ENCODE peak calls at places on chromosomes 13 and 19, in five cellular contexts. Q, I, N, A and C are unnamed samples.
A peak's percentile ranks its signal among the peaks of the same experiment; 100 is the strongest.

GRCh38 chr19:40539070-40539469 is 37.6 kb upstream of the SHKBP1 start:
- DNase-seq in Q (no peak), I (no peak), N (no peak), A (no peak), C (no peak)

GRCh38 chr13:84641491-84641890 is 759.2 kb upstream of the SLITRK1 start:
- DNase-seq in Q (no peak), I (no peak), N (no peak), A (no peak), C (no peak)

GRCh38 chr13:63288576-63288975 is 1872.9 kb upstream of the PCDH20 start:
- DNase-seq in Q (no peak), I (no peak), N (no peak), A (no peak), C (no peak)

GRCh38 chr19:41452584-41453275 is 9.8 kb downstream of the ERICH4 start:
- DNase-seq in Q (no peak), I (no peak), N (no peak), A (no peak), C (no peak)

GRCh38 chr19:16141043-16141442 is 2.4 kb upstream of the HSH2D start:
- DNase-seq in Q (no peak), I (peak; percentile 82), N (no peak), A (no peak), C (no peak)

GRCh38 chr19:51325161-51325979 is 13.9 kb downstream of the IGLON5 start:
- DNase-seq in Q (no peak), I (no peak), N (no peak), A (no peak), C (no peak)

GRCh38 chr13:113669871-113670341 is 2.9 kb downstream of the GRK1 start:
- DNase-seq in Q (peak; percentile 26), I (no peak), N (no peak), A (peak; percentile 27), C (peak; percentile 40)

GRCh38 chr19:8304841-8305621 is 3.1 kb downstream of the CD320 start:
- DNase-seq in Q (peak; percentile 33), I (peak; percentile 58), N (no peak), A (peak; percentile 28), C (peak; percentile 64)

GRCh38 chr19:8609210-8610040 is 1.1 kb downstream of the ADAMTS10 start:
- DNase-seq in Q (peak; percentile 76), I (no peak), N (peak; percentile 76), A (peak; percentile 65), C (no peak)

GRCh38 chr19:46913852-46914430 is 53.1 kb downstream of the ARHGAP35 start:
- DNase-seq in Q (no peak), I (peak; percentile 35), N (no peak), A (no peak), C (no peak)
- H3K4me3 ChIP-seq in Q (no peak overlapping the region), I (peak overlapping the region; percentile 20), N (no peak overlapping the region), A (no peak overlapping the region), C (no peak overlapping the region)

GRCh38 chr19:55673889-55674288 is 1.1 kb upstream of the EPN1 start:
- DNase-seq in Q (no peak), I (no peak), N (no peak), A (no peak), C (no peak)
- H3K4me3 ChIP-seq in Q (no peak overlapping the region), I (no peak overlapping the region), N (no peak overlapping the region), A (no peak overlapping the region), C (peak overlapping the region; percentile 91)

DNA sequence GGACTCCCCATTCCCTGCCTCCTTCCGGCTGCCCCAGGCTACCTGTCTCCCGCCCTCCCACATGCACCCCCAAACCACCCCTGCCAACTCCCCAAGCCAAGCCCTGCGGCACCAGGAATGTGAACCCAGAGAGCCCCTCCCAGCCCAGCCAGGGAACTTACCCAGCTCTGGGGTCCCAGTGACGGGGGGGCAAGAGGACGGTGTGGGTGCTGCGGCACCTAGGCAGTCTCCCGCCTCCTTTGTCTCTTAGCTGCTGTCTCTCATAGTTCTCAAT is 558 bp downstream of the PLEKHA4 start:
- DNase-seq in Q (no peak), I (no peak), N (no peak), A (no peak), C (no peak)
- H3K4me3 ChIP-seq in Q (peak overlapping the region; percentile 38), I (no peak overlapping the region), N (no peak overlapping the region), A (peak overlapping the region; percentile 9), C (peak overlapping the region; percentile 40)

DNA sequence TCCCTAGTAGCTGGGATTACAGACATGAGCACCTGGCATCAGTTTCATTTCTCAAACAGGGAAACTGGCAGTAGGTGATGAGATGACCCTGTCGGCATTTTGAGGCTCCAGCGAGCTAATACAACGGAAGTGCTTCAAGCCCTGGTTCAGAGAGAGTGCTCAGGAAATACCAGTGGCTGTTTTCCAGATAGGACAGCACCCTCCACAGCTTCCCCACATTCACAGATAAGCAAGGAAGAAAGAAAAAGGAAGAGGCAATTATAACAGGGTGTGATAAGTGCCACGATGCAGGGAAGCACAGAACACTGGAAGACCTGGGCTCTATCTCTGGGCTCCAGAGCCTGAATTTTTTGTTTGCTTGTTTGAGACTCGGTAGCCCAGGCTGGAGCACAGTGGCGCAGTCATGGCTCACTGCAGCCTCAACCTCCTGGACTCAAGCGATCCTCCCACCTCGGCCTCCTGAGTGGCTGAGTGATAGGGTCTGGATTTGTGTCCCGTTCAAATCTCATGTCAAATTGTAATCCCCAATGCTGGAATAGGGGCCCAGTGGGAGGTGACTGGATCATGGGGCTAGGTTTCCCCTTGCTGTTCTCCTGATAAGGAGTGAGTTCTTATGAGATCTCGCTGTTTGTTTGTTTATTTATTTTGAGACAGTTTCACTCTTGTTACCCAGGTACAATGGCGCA is 43.5 kb downstream of the PIN1 start:
- DNase-seq in Q (no peak), I (no peak), N (peak; percentile 76), A (no peak), C (no peak)
- H3K4me3 ChIP-seq in Q (no peak overlapping the region), I (no peak overlapping the region), N (no peak overlapping the region), A (no peak overlapping the region), C (no peak overlapping the region)

GRCh38 chr13:22801402-22802003 is 379.3 kb upstream of the SGCG start:
- DNase-seq in Q (no peak), I (peak; percentile 20), N (peak; percentile 38), A (no peak), C (no peak)

DNA sequence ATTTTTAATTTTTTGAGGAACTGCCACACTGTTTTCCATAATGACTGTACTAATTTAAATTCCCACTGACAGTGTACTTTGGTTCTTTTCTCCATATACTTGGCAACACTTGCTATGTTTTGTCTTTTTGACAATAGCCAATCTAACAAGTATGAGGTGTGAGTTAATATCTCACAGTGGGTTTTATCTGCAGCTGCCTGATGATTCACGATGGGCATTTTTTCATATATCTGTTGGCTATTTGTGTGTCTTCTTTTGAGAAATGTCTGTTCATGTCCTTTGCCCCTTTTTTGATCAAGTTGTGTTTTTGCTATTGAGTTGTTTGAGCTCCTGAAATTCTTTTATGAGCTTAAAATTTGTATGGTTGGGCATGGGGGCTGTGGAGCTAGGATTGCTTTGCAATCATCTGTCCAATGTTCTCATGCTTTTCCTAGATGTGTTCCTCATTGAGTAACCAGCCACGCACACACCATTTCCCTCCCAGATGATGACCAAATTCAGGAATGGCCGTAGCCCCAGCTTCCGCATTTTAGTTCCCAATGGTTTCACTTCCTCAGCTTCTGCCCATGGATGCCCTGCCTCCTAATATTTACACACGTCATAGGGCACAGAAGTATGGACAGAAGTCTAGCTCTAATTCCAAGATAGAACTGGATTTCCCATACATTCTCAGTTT is 379.9 kb upstream of the SGCG start:
- DNase-seq in Q (no peak), I (no peak), N (peak; percentile 12), A (peak; percentile 55), C (no peak)
- H3K4me3 ChIP-seq in Q (no peak overlapping the region), I (no peak overlapping the region), N (no peak overlapping the region), A (no peak overlapping the region), C (no peak overlapping the region)

DNA sequence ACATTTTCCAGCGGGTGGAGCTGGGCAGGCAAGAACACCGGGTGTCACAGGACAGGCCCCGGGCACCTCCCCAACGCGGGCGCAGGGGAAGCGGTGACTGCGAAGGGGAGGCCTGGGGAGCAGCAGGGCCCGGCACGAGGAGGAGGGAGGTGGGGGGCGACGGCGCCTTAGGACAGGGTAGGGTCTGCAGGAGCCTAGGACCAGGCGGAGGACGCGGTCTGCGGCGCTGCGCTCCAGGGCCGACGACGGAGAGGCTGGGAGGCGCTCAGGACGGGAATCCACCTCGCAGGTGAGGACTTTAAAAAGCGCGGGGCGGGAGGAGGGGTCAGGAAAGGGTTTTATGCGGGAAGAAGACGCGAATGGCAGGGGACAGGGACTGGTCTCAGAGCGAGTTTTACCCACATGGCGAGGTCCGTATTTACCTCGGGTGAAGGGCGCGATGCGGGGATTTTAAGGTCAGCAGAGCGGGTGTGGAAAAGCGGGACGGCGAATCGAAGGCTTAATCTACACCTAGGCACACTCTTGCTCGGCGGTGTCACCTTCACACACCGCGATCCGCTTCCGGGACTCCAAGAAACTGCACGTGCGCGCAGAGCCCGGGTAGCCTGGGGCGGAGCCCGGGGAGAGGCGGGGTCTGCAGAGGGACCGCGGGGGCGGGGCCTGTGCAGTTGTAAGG is 13.5 kb downstream of the ERVV-2 start:
- DNase-seq in Q (peak; percentile 64), I (no peak), N (peak; percentile 15), A (no peak), C (no peak)
- H3K4me3 ChIP-seq in Q (no peak overlapping the region), I (no peak overlapping the region), N (peak overlapping the region; percentile 28), A (no peak overlapping the region), C (peak overlapping the region; percentile 33)

GRCh38 chr19:18606281-18607221 is at the start of gene CRLF1:
- DNase-seq in Q (no peak), I (no peak), N (no peak), A (no peak), C (no peak)

GRCh38 chr19:18608805-18609716 is 2.5 kb upstream of the CRLF1 start:
- DNase-seq in Q (no peak), I (no peak), N (no peak), A (no peak), C (no peak)

GRCh38 chr19:18608102-18608804 is 1.7 kb upstream of the CRLF1 start:
- DNase-seq in Q (no peak), I (no peak), N (no peak), A (no peak), C (no peak)

GRCh38 chr19:18605546-18606280 is 886 bp downstream of the CRLF1 start:
- DNase-seq in Q (no peak), I (no peak), N (no peak), A (no peak), C (no peak)

DNA sequence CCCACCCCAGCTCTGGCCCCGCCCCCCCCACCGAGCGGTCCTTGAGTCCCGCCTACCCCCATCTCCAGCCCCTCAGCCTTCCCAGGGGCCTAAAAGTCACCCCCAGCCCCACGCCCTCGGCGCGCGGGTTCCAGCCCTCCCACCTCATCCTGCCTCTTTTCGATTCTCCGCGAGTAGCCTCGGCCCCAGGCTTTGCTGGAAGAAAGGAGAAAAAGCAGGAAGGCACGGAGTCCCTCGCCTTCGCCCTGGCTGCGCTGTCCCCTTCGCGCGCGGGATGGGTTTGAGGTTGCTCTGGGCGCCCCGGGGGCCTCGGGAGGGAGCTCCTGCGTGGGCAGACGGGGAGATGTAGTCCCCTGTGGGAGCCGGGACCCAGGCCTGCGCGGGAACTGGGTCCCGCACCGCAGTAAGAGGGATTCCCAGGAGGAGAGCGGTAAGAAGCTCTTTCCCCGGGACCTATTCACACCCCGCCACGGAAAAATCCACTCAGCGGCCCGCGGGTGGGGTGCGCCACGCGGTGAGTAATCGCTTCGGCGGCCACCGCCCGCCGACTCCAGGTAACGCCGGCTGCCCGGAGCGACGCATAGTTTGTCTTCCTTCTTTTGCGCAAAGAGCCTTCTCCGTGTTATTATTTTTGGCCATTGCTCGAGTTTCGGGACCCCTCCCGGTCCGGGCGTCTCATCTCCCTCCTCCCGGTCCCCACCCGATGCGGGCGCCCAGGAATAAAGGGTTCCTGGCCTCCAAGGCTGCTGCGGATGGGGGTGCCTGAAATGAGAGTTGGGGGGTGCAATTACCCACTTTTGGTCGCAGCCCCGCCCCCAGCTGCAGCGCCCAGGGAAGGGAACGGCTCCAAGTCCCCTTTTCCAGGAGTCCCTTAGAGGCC is 863 bp upstream of the CRLF1 start:
- DNase-seq in Q (no peak), I (no peak), N (no peak), A (no peak), C (no peak)
- H3K4me3 ChIP-seq in Q (no peak overlapping the region), I (no peak overlapping the region), N (no peak overlapping the region), A (no peak overlapping the region), C (peak overlapping the region; percentile 52)